ENCODE peak calls at places on chromosomes 11 and 22, in eight cellular contexts. One of them, this sample, is unnamed.
A peak's percentile ranks its signal among the peaks of the same experiment; 100 is the strongest.

GRCh38 chr11:27718346-27718852 is 18.1 kb upstream of the BDNF start:
- DNase-seq in left ventricle myocardium inferior: no peak
- DNase-seq in HFF-Myc: no peak
- DNase-seq in psoas muscle: no peak
- DNase-seq in mucosa of descending colon: no peak
- DNase-seq in choroid plexus epithelial cell: peak; percentile 93
- DNase-seq in body of pancreas: no peak
- DNase-seq in uterus: no peak
- DNase-seq in this sample: peak; percentile 89

GRCh38 chr22:24706050-24706449 is 68.5 kb downstream of the PIWIL3 start:
- DNase-seq in uterus: no peak
- DNase-seq in HFF-Myc: no peak
- DNase-seq in left ventricle myocardium inferior: no peak
- DNase-seq in body of pancreas: no peak
- DNase-seq in psoas muscle: no peak
- DNase-seq in mucosa of descending colon: no peak
- DNase-seq in choroid plexus epithelial cell: peak; percentile 61
- DNase-seq in this sample: no peak

GRCh38 chr11:134583397-134583990 is 171.5 kb upstream of the B3GAT1 start:
- DNase-seq in psoas muscle: no peak
- DNase-seq in left ventricle myocardium inferior: no peak
- DNase-seq in body of pancreas: no peak
- DNase-seq in mucosa of descending colon: no peak
- DNase-seq in HFF-Myc: no peak
- DNase-seq in choroid plexus epithelial cell: no peak
- DNase-seq in uterus: no peak
- DNase-seq in this sample: no peak

GRCh38 chr11:45087301-45087700 is 59.1 kb upstream of the PRDM11 start:
- DNase-seq in uterus: no peak
- DNase-seq in choroid plexus epithelial cell: no peak
- DNase-seq in HFF-Myc: no peak
- DNase-seq in left ventricle myocardium inferior: no peak
- DNase-seq in mucosa of descending colon: no peak
- DNase-seq in psoas muscle: no peak
- DNase-seq in body of pancreas: no peak
- DNase-seq in this sample: peak; percentile 52

GRCh38 chr11:863389-864117 is 20.9 kb downstream of the TSPAN4 start:
- DNase-seq in choroid plexus epithelial cell: no peak
- DNase-seq in uterus: no peak
- DNase-seq in mucosa of descending colon: no peak
- DNase-seq in left ventricle myocardium inferior: no peak
- DNase-seq in HFF-Myc: no peak
- DNase-seq in psoas muscle: no peak
- DNase-seq in body of pancreas: no peak
- DNase-seq in this sample: no peak

GRCh38 chr22:40345271-40345670 is 1.0 kb upstream of the ADSL start:
- DNase-seq in left ventricle myocardium inferior: no peak
- DNase-seq in body of pancreas: no peak
- DNase-seq in uterus: no peak
- DNase-seq in choroid plexus epithelial cell: peak; percentile 23
- DNase-seq in HFF-Myc: no peak
- DNase-seq in mucosa of descending colon: peak; percentile 57
- DNase-seq in psoas muscle: no peak
- DNase-seq in this sample: peak; percentile 56

GRCh38 chr11:105829084-105829483 is 193.0 kb downstream of the MSANTD4 start:
- DNase-seq in mucosa of descending colon: no peak
- DNase-seq in psoas muscle: no peak
- DNase-seq in left ventricle myocardium inferior: no peak
- DNase-seq in uterus: no peak
- DNase-seq in body of pancreas: no peak
- DNase-seq in HFF-Myc: no peak
- DNase-seq in choroid plexus epithelial cell: no peak
- DNase-seq in this sample: no peak

GRCh38 chr22:39457546-39458442 is 982 bp downstream of the MGAT3 start:
- DNase-seq in psoas muscle: no peak
- DNase-seq in left ventricle myocardium inferior: no peak
- DNase-seq in choroid plexus epithelial cell: no peak
- DNase-seq in uterus: no peak
- DNase-seq in HFF-Myc: no peak
- DNase-seq in body of pancreas: no peak
- DNase-seq in mucosa of descending colon: no peak
- DNase-seq in this sample: no peak

GRCh38 chr11:71998649-71999310 is at the start of gene IL18BP:
- DNase-seq in psoas muscle: no peak
- DNase-seq in HFF-Myc: no peak
- DNase-seq in body of pancreas: peak; percentile 65
- DNase-seq in choroid plexus epithelial cell: no peak
- DNase-seq in uterus: no peak
- DNase-seq in left ventricle myocardium inferior: no peak
- DNase-seq in mucosa of descending colon: no peak
- DNase-seq in this sample: no peak

GRCh38 chr11:93861808-93862207 is 11.4 kb upstream of the VSTM5 start:
- DNase-seq in mucosa of descending colon: no peak
- DNase-seq in body of pancreas: no peak
- DNase-seq in psoas muscle: no peak
- DNase-seq in left ventricle myocardium inferior: peak; percentile 31
- DNase-seq in HFF-Myc: no peak
- DNase-seq in uterus: no peak
- DNase-seq in choroid plexus epithelial cell: no peak
- DNase-seq in this sample: no peak

GRCh38 chr22:38106814-38107578 is 3.5 kb downstream of the BAIAP2L2 start:
- DNase-seq in psoas muscle: no peak
- DNase-seq in mucosa of descending colon: no peak
- DNase-seq in uterus: no peak
- DNase-seq in HFF-Myc: no peak
- DNase-seq in choroid plexus epithelial cell: no peak
- DNase-seq in body of pancreas: no peak
- DNase-seq in left ventricle myocardium inferior: no peak
- DNase-seq in this sample: no peak

GRCh38 chr11:83033367-83033766 is 38.3 kb downstream of the RAB30 start:
- DNase-seq in left ventricle myocardium inferior: no peak
- DNase-seq in uterus: no peak
- DNase-seq in body of pancreas: no peak
- DNase-seq in HFF-Myc: no peak
- DNase-seq in psoas muscle: no peak
- DNase-seq in mucosa of descending colon: no peak
- DNase-seq in choroid plexus epithelial cell: no peak
- DNase-seq in this sample: no peak

GRCh38 chr11:6568191-6568918 is 35.1 kb downstream of the RRP8 start:
- DNase-seq in uterus: no peak
- DNase-seq in mucosa of descending colon: no peak
- DNase-seq in body of pancreas: peak; percentile 90
- DNase-seq in choroid plexus epithelial cell: peak; percentile 86
- DNase-seq in HFF-Myc: peak; percentile 56
- DNase-seq in psoas muscle: no peak
- DNase-seq in left ventricle myocardium inferior: peak; percentile 51
- DNase-seq in this sample: peak; percentile 66

DNA sequence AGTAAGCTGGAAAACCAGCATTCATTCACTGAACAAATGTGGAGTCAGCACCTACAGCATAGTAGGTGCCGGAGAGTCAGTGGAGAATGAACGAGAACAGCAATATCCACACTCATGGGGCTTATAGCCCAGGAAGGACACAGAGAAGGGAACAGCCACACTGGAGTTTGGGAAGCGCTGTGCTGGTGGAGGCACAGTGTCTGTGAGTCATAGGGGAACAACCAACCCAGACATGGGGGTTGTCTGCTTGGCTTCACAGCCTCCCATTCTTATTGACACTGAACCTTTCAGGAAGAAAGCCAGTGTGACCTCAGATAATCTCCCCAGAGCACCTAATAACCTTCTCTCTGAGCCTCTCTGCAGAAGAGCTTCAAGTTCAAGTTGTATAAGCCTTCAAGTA is 56.6 kb upstream of the UBASH3B start:
- DNase-seq in psoas muscle: no peak
- DNase-seq in HFF-Myc: no peak
- DNase-seq in body of pancreas: peak; percentile 4
- DNase-seq in uterus: no peak
- DNase-seq in mucosa of descending colon: no peak
- DNase-seq in choroid plexus epithelial cell: no peak
- DNase-seq in left ventricle myocardium inferior: no peak
- DNase-seq in this sample: no peak
- H3K4me3 ChIP-seq in psoas muscle: no peak overlapping the region
- H3K4me3 ChIP-seq in HFF-Myc: no peak overlapping the region
- H3K4me3 ChIP-seq in body of pancreas: no peak overlapping the region
- H3K4me3 ChIP-seq in uterus: no peak overlapping the region
- H3K4me3 ChIP-seq in mucosa of descending colon: no peak overlapping the region
- H3K4me3 ChIP-seq in choroid plexus epithelial cell: no peak overlapping the region
- H3K4me3 ChIP-seq in left ventricle myocardium inferior: no peak overlapping the region
- H3K4me3 ChIP-seq in this sample: no peak overlapping the region

GRCh38 chr11:69261116-69261515 is 32.8 kb upstream of the MYEOV start:
- DNase-seq in mucosa of descending colon: no peak
- DNase-seq in choroid plexus epithelial cell: no peak
- DNase-seq in psoas muscle: no peak
- DNase-seq in HFF-Myc: no peak
- DNase-seq in uterus: no peak
- DNase-seq in left ventricle myocardium inferior: no peak
- DNase-seq in body of pancreas: no peak
- DNase-seq in this sample: no peak
- TF ChIP-seq CTCF in mucosa of descending colon: no peak
- TF ChIP-seq CTCF in choroid plexus epithelial cell: no peak
- TF ChIP-seq CTCF in psoas muscle: no peak
- TF ChIP-seq CTCF in HFF-Myc: no peak
- TF ChIP-seq CTCF in uterus: no peak
- TF ChIP-seq CTCF in left ventricle myocardium inferior: no peak
- TF ChIP-seq CTCF in body of pancreas: no peak
- TF ChIP-seq CTCF in this sample: no peak

GRCh38 chr11:107665016-107665415 is 46.8 kb downstream of the SLN start:
- DNase-seq in choroid plexus epithelial cell: no peak
- DNase-seq in HFF-Myc: no peak
- DNase-seq in body of pancreas: no peak
- DNase-seq in psoas muscle: no peak
- DNase-seq in mucosa of descending colon: no peak
- DNase-seq in uterus: no peak
- DNase-seq in left ventricle myocardium inferior: no peak
- DNase-seq in this sample: no peak
- H3K4me3 ChIP-seq in choroid plexus epithelial cell: no peak overlapping the region
- H3K4me3 ChIP-seq in HFF-Myc: no peak overlapping the region
- H3K4me3 ChIP-seq in body of pancreas: no peak overlapping the region
- H3K4me3 ChIP-seq in psoas muscle: no peak overlapping the region
- H3K4me3 ChIP-seq in mucosa of descending colon: no peak overlapping the region
- H3K4me3 ChIP-seq in uterus: no peak overlapping the region
- H3K4me3 ChIP-seq in left ventricle myocardium inferior: no peak overlapping the region
- H3K4me3 ChIP-seq in this sample: no peak overlapping the region

DNA sequence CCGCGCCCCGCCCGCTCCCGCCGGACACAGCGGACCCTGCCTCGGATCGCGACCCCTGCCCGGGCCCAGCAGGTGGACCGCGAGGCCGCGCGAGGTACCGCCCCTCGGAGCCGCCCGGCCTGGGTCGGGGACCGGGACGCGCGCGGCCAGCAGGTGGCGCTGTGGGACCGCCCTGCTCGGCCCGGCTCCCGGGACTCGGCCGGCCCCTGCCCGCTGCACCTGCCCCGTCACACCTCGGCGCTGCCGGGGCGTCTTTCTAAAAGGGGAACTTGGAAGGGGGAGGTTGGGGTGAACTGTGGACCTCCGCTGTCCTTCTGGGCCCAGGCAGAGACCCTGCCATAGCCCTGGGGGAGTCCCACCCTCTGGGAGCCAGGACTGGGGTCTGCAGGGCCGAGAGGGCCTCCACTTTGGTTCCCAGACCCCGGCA is 11.1 kb downstream of the CRELD2 start:
- DNase-seq in uterus: peak; percentile 46
- DNase-seq in choroid plexus epithelial cell: peak; percentile 30
- DNase-seq in psoas muscle: peak; percentile 69
- DNase-seq in left ventricle myocardium inferior: peak; percentile 60
- DNase-seq in mucosa of descending colon: peak; percentile 82
- DNase-seq in body of pancreas: no peak
- DNase-seq in HFF-Myc: no peak
- DNase-seq in this sample: peak; percentile 70
- TF ChIP-seq CTCF in uterus: peak; percentile 99
- TF ChIP-seq CTCF in choroid plexus epithelial cell: peak; percentile 44
- TF ChIP-seq CTCF in psoas muscle: peak; percentile 96
- TF ChIP-seq CTCF in left ventricle myocardium inferior: peak; percentile 93
- TF ChIP-seq CTCF in mucosa of descending colon: peak; percentile 90
- TF ChIP-seq CTCF in body of pancreas: peak; percentile 98
- TF ChIP-seq CTCF in HFF-Myc: peak; percentile 48
- TF ChIP-seq CTCF in this sample: peak; percentile 20

GRCh38 chr11:64632654-64633053 is 41.6 kb downstream of the SLC22A12 start:
- DNase-seq in left ventricle myocardium inferior: no peak
- DNase-seq in uterus: no peak
- DNase-seq in psoas muscle: no peak
- DNase-seq in choroid plexus epithelial cell: no peak
- DNase-seq in HFF-Myc: no peak
- DNase-seq in mucosa of descending colon: no peak
- DNase-seq in body of pancreas: no peak
- DNase-seq in this sample: no peak
- H3K4me3 ChIP-seq in left ventricle myocardium inferior: no peak overlapping the region
- H3K4me3 ChIP-seq in uterus: no peak overlapping the region
- H3K4me3 ChIP-seq in psoas muscle: no peak overlapping the region
- H3K4me3 ChIP-seq in choroid plexus epithelial cell: no peak overlapping the region
- H3K4me3 ChIP-seq in HFF-Myc: no peak overlapping the region
- H3K4me3 ChIP-seq in mucosa of descending colon: no peak overlapping the region
- H3K4me3 ChIP-seq in body of pancreas: no peak overlapping the region
- H3K4me3 ChIP-seq in this sample: no peak overlapping the region